ENCODE peak calls at places on chromosomes 16 and 17, in ten cellular contexts. One of them, this sample, is unnamed.

GRCh38 chr17:61129232-61129631 is 270.4 kb upstream of the TBX2 start:
- DNase-seq in aorta: no peak
- DNase-seq in psoas muscle: no peak
- DNase-seq in lower leg skin: no peak
- DNase-seq in tibial nerve: no peak
- DNase-seq in skeletal muscle cell: no peak
- DNase-seq in left ventricle myocardium inferior: no peak
- DNase-seq in fibroblast of mammary gland: no peak
- DNase-seq in HL-60: no peak
- DNase-seq in spleen: no peak
- DNase-seq in this sample: no peak

GRCh38 chr17:81194225-81194760 is 28.3 kb upstream of the AATK start:
- DNase-seq in aorta: no peak
- DNase-seq in psoas muscle: no peak
- DNase-seq in lower leg skin: no peak
- DNase-seq in tibial nerve: no peak
- DNase-seq in skeletal muscle cell: no peak
- DNase-seq in left ventricle myocardium inferior: no peak
- DNase-seq in fibroblast of mammary gland: no peak
- DNase-seq in HL-60: no peak
- DNase-seq in spleen: no peak
- DNase-seq in this sample: no peak

GRCh38 chr17:2892305-2892971 is 96.2 kb downstream of the RAP1GAP2 start:
- DNase-seq in aorta: no peak
- DNase-seq in psoas muscle: no peak
- DNase-seq in lower leg skin: no peak
- DNase-seq in tibial nerve: no peak
- DNase-seq in skeletal muscle cell: peak
- DNase-seq in left ventricle myocardium inferior: no peak
- DNase-seq in fibroblast of mammary gland: peak
- DNase-seq in HL-60: no peak
- DNase-seq in spleen: no peak
- DNase-seq in this sample: peak

GRCh38 chr16:89691231-89691985 is 4.9 kb downstream of the CDK10 start:
- DNase-seq in aorta: no peak
- DNase-seq in psoas muscle: no peak
- DNase-seq in lower leg skin: no peak
- DNase-seq in tibial nerve: no peak
- DNase-seq in skeletal muscle cell: no peak
- DNase-seq in left ventricle myocardium inferior: no peak
- DNase-seq in fibroblast of mammary gland: no peak
- DNase-seq in HL-60: no peak
- DNase-seq in spleen: peak
- DNase-seq in this sample: no peak

GRCh38 chr17:82237083-82237745 is 8.4 kb downstream of the SLC16A3 start:
- DNase-seq in aorta: no peak
- DNase-seq in psoas muscle: peak
- DNase-seq in lower leg skin: peak
- DNase-seq in tibial nerve: no peak
- DNase-seq in skeletal muscle cell: no peak
- DNase-seq in left ventricle myocardium inferior: peak
- DNase-seq in fibroblast of mammary gland: no peak
- DNase-seq in HL-60: peak
- DNase-seq in spleen: peak
- DNase-seq in this sample: no peak

GRCh38 chr17:49101054-49101534 is 31.5 kb upstream of the B4GALNT2 start:
- DNase-seq in aorta: no peak
- DNase-seq in psoas muscle: no peak
- DNase-seq in lower leg skin: peak
- DNase-seq in tibial nerve: no peak
- DNase-seq in skeletal muscle cell: no peak
- DNase-seq in left ventricle myocardium inferior: no peak
- DNase-seq in fibroblast of mammary gland: no peak
- DNase-seq in HL-60: no peak
- DNase-seq in spleen: no peak
- DNase-seq in this sample: no peak

GRCh38 chr17:36183811-36184765 is 7.7 kb upstream of the TBC1D3B start:
- DNase-seq in aorta: no peak
- DNase-seq in psoas muscle: no peak
- DNase-seq in lower leg skin: peak
- DNase-seq in tibial nerve: no peak
- DNase-seq in skeletal muscle cell: no peak
- DNase-seq in left ventricle myocardium inferior: no peak
- DNase-seq in fibroblast of mammary gland: no peak
- DNase-seq in HL-60: no peak
- DNase-seq in spleen: peak
- DNase-seq in this sample: no peak

GRCh38 chr17:3547628-3548027 is 10.0 kb downstream of the TRPV3 start:
- DNase-seq in aorta: peak
- DNase-seq in psoas muscle: no peak
- DNase-seq in lower leg skin: no peak
- DNase-seq in tibial nerve: no peak
- DNase-seq in skeletal muscle cell: no peak
- DNase-seq in left ventricle myocardium inferior: no peak
- DNase-seq in fibroblast of mammary gland: no peak
- DNase-seq in HL-60: no peak
- DNase-seq in spleen: no peak
- DNase-seq in this sample: no peak

GRCh38 chr16:56669005-56669839 is at the start of gene MT1H:
- DNase-seq in aorta: no peak
- DNase-seq in psoas muscle: no peak
- DNase-seq in lower leg skin: no peak
- DNase-seq in tibial nerve: no peak
- DNase-seq in skeletal muscle cell: no peak
- DNase-seq in left ventricle myocardium inferior: no peak
- DNase-seq in fibroblast of mammary gland: no peak
- DNase-seq in HL-60: no peak
- DNase-seq in spleen: no peak
- DNase-seq in this sample: peak

GRCh38 chr16:69340095-69340644 is 598 bp downstream of the NIP7 start:
- DNase-seq in aorta: no peak
- DNase-seq in psoas muscle: no peak
- DNase-seq in lower leg skin: no peak
- DNase-seq in tibial nerve: no peak
- DNase-seq in skeletal muscle cell: no peak
- DNase-seq in left ventricle myocardium inferior: no peak
- DNase-seq in fibroblast of mammary gland: no peak
- DNase-seq in HL-60: no peak
- DNase-seq in spleen: no peak
- DNase-seq in this sample: no peak

GRCh38 chr17:72711531-72712310 is 380.8 kb downstream of the SLC39A11 start:
- DNase-seq in aorta: no peak
- DNase-seq in psoas muscle: no peak
- DNase-seq in lower leg skin: no peak
- DNase-seq in tibial nerve: no peak
- DNase-seq in skeletal muscle cell: no peak
- DNase-seq in left ventricle myocardium inferior: no peak
- DNase-seq in fibroblast of mammary gland: no peak
- DNase-seq in HL-60: no peak
- DNase-seq in spleen: no peak
- DNase-seq in this sample: no peak

GRCh38 chr17:79997004-79997673 is 38.5 kb downstream of the TBC1D16 start:
- DNase-seq in aorta: no peak
- DNase-seq in psoas muscle: no peak
- DNase-seq in lower leg skin: no peak
- DNase-seq in tibial nerve: no peak
- DNase-seq in skeletal muscle cell: no peak
- DNase-seq in left ventricle myocardium inferior: no peak
- DNase-seq in fibroblast of mammary gland: no peak
- DNase-seq in HL-60: peak
- DNase-seq in spleen: peak
- DNase-seq in this sample: no peak

GRCh38 chr17:15432807-15433547 is 34.4 kb downstream of the CDRT4 start:
- DNase-seq in aorta: no peak
- DNase-seq in psoas muscle: no peak
- DNase-seq in lower leg skin: peak
- DNase-seq in tibial nerve: no peak
- DNase-seq in skeletal muscle cell: no peak
- DNase-seq in left ventricle myocardium inferior: no peak
- DNase-seq in fibroblast of mammary gland: peak
- DNase-seq in HL-60: no peak
- DNase-seq in spleen: no peak
- DNase-seq in this sample: no peak

GRCh38 chr16:81326971-81327370 is 12.2 kb downstream of the GAN start:
- DNase-seq in aorta: no peak
- DNase-seq in psoas muscle: no peak
- DNase-seq in lower leg skin: no peak
- DNase-seq in tibial nerve: no peak
- DNase-seq in skeletal muscle cell: no peak
- DNase-seq in left ventricle myocardium inferior: no peak
- DNase-seq in fibroblast of mammary gland: no peak
- DNase-seq in HL-60: no peak
- DNase-seq in spleen: no peak
- DNase-seq in this sample: no peak

GRCh38 chr17:73308017-73308823 is 3.6 kb downstream of the CDC42EP4 start:
- DNase-seq in aorta: peak
- DNase-seq in psoas muscle: peak
- DNase-seq in lower leg skin: peak
- DNase-seq in tibial nerve: peak
- DNase-seq in skeletal muscle cell: no peak
- DNase-seq in left ventricle myocardium inferior: peak
- DNase-seq in fibroblast of mammary gland: peak
- DNase-seq in HL-60: peak
- DNase-seq in spleen: no peak
- DNase-seq in this sample: peak

GRCh38 chr17:32609085-32609484 is 122.3 kb downstream of the CDK5R1 start:
- DNase-seq in aorta: peak
- DNase-seq in psoas muscle: peak
- DNase-seq in lower leg skin: no peak
- DNase-seq in tibial nerve: peak
- DNase-seq in skeletal muscle cell: no peak
- DNase-seq in left ventricle myocardium inferior: peak
- DNase-seq in fibroblast of mammary gland: peak
- DNase-seq in HL-60: peak
- DNase-seq in spleen: peak
- DNase-seq in this sample: peak

GRCh38 chr17:41588126-41588810 is 1.6 kb upstream of the KRT14 start:
- DNase-seq in aorta: no peak
- DNase-seq in psoas muscle: no peak
- DNase-seq in lower leg skin: no peak
- DNase-seq in tibial nerve: no peak
- DNase-seq in skeletal muscle cell: no peak
- DNase-seq in left ventricle myocardium inferior: no peak
- DNase-seq in fibroblast of mammary gland: no peak
- DNase-seq in HL-60: no peak
- DNase-seq in spleen: no peak
- DNase-seq in this sample: no peak

GRCh38 chr17:6048486-6048885 is 21.7 kb upstream of the WSCD1 start:
- DNase-seq in aorta: no peak
- DNase-seq in psoas muscle: no peak
- DNase-seq in lower leg skin: no peak
- DNase-seq in tibial nerve: no peak
- DNase-seq in skeletal muscle cell: no peak
- DNase-seq in left ventricle myocardium inferior: no peak
- DNase-seq in fibroblast of mammary gland: no peak
- DNase-seq in HL-60: no peak
- DNase-seq in spleen: peak
- DNase-seq in this sample: no peak
- H3K4me3 ChIP-seq in aorta: no peak
- H3K4me3 ChIP-seq in psoas muscle: no peak
- H3K4me3 ChIP-seq in lower leg skin: no peak
- H3K4me3 ChIP-seq in tibial nerve: no peak
- H3K4me3 ChIP-seq in skeletal muscle cell: no peak
- H3K4me3 ChIP-seq in left ventricle myocardium inferior: no peak
- H3K4me3 ChIP-seq in fibroblast of mammary gland: no peak
- H3K4me3 ChIP-seq in HL-60: no peak
- H3K4me3 ChIP-seq in spleen: no peak
- H3K4me3 ChIP-seq in this sample: no peak

GRCh38 chr16:71283612-71284011 is 5.6 kb downstream of the CMTR2 start:
- DNase-seq in aorta: no peak
- DNase-seq in psoas muscle: no peak
- DNase-seq in lower leg skin: no peak
- DNase-seq in tibial nerve: no peak
- DNase-seq in skeletal muscle cell: no peak
- DNase-seq in left ventricle myocardium inferior: no peak
- DNase-seq in fibroblast of mammary gland: no peak
- DNase-seq in HL-60: no peak
- DNase-seq in spleen: no peak
- DNase-seq in this sample: no peak
- H3K4me3 ChIP-seq in aorta: no peak
- H3K4me3 ChIP-seq in psoas muscle: no peak
- H3K4me3 ChIP-seq in lower leg skin: no peak
- H3K4me3 ChIP-seq in tibial nerve: no peak
- H3K4me3 ChIP-seq in skeletal muscle cell: no peak
- H3K4me3 ChIP-seq in left ventricle myocardium inferior: no peak
- H3K4me3 ChIP-seq in fibroblast of mammary gland: no peak
- H3K4me3 ChIP-seq in HL-60: no peak
- H3K4me3 ChIP-seq in spleen: no peak
- H3K4me3 ChIP-seq in this sample: no peak

DNA sequence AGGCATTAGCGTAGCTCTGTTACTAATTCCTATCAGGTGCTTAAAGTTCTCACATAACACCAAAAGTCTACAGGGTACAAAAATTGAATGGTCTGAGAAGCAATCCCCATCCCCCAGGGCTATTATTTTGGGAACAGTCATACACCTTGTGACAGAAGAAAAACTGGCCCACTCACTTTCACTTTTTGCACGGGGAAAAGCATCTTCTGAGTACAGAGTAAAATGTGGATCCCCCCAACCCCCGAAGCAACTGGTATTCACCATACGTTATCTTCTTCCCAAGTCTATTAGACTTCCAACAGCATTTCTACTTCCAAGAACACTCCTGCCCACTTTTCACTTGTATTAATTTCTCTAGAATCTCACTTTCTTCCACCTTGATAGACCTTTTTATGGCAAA is 11.8 kb downstream of the GGA3 start:
- DNase-seq in aorta: no peak
- DNase-seq in psoas muscle: no peak
- DNase-seq in lower leg skin: no peak
- DNase-seq in tibial nerve: no peak
- DNase-seq in skeletal muscle cell: no peak
- DNase-seq in left ventricle myocardium inferior: no peak
- DNase-seq in fibroblast of mammary gland: no peak
- DNase-seq in HL-60: no peak
- DNase-seq in spleen: no peak
- DNase-seq in this sample: no peak
- H3K4me3 ChIP-seq in aorta: no peak
- H3K4me3 ChIP-seq in psoas muscle: no peak
- H3K4me3 ChIP-seq in lower leg skin: no peak
- H3K4me3 ChIP-seq in tibial nerve: no peak
- H3K4me3 ChIP-seq in skeletal muscle cell: no peak
- H3K4me3 ChIP-seq in left ventricle myocardium inferior: peak
- H3K4me3 ChIP-seq in fibroblast of mammary gland: no peak
- H3K4me3 ChIP-seq in HL-60: no peak
- H3K4me3 ChIP-seq in spleen: no peak
- H3K4me3 ChIP-seq in this sample: no peak

DNA sequence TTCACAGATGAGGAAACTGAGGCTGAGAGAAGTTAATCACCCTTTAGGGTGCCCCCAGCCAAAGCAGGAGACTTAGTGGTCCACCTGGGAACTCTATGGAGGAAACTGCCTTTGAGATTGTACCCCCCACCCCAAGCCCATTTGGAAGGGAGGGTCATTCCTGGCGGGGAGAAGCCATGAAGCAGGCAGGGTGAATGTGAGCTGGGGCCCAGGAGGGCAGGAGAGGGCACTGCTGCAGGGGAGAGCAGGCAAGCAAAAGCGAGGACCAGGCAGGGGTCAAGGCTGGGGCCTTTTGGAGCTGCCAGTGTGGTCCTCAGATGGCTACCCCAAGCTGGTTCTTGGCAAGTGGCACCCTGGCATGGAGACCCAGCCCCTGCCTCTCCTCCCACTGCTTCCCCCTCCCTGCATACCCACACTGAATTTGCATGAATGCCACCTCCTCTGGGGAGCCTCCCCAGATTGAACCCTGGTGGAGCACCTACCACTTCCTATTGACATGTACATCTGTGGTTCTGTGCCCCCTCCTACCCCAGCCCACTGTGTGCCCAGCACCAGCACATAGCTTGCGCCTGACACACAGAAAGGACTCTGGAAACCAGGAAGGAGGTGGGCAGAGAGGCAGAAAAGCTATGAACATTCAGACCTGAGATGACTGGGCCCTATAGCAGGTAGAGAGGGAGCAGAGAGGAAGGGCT is 977 bp upstream of the TMC6 start:
- DNase-seq in aorta: no peak
- DNase-seq in psoas muscle: no peak
- DNase-seq in lower leg skin: no peak
- DNase-seq in tibial nerve: no peak
- DNase-seq in skeletal muscle cell: no peak
- DNase-seq in left ventricle myocardium inferior: no peak
- DNase-seq in fibroblast of mammary gland: no peak
- DNase-seq in HL-60: no peak
- DNase-seq in spleen: peak
- DNase-seq in this sample: no peak
- H3K4me3 ChIP-seq in aorta: no peak
- H3K4me3 ChIP-seq in psoas muscle: no peak
- H3K4me3 ChIP-seq in lower leg skin: no peak
- H3K4me3 ChIP-seq in tibial nerve: no peak
- H3K4me3 ChIP-seq in skeletal muscle cell: no peak
- H3K4me3 ChIP-seq in left ventricle myocardium inferior: peak
- H3K4me3 ChIP-seq in fibroblast of mammary gland: no peak
- H3K4me3 ChIP-seq in HL-60: no peak
- H3K4me3 ChIP-seq in spleen: peak
- H3K4me3 ChIP-seq in this sample: no peak

This sample was measured in colonic mucosa.